ENCODE peak calls at places on chromosomes 5 and 9, in five cellular contexts. One of them, this sample, is unnamed.
A peak's percentile ranks its signal among the peaks of the same experiment; 100 is the strongest.

GRCh38 chr5:109455598-109456096 is 45.9 kb upstream of the PJA2 start:
- DNase-seq in NCI-H2107: no peak
- DNase-seq in KG1: no peak
- DNase-seq in stimulated activated naive B cell treated with anti-CD40 and anti-IgM and Interleukin-4, amounts not matched to agents 10 μg/mL and 1 μg/mL and 100 μg/mL, for 72 hours: no peak
- DNase-seq in hippocampal formation: no peak
- DNase-seq in this sample: no peak

GRCh38 chr5:86878250-86878649 is 260.5 kb downstream of the COX7C start:
- DNase-seq in NCI-H2107: no peak
- DNase-seq in KG1: no peak
- DNase-seq in hippocampal formation: no peak
- DNase-seq in stimulated activated naive B cell treated with anti-CD40 and anti-IgM and Interleukin-4, amounts not matched to agents 10 μg/mL and 1 μg/mL and 100 μg/mL, for 72 hours: no peak
- DNase-seq in this sample: no peak

GRCh38 chr5:94288937-94289336 is 329.5 kb downstream of the KIAA0825 start:
- DNase-seq in stimulated activated naive B cell treated with anti-CD40 and anti-IgM and Interleukin-4, amounts not matched to agents 10 μg/mL and 1 μg/mL and 100 μg/mL, for 72 hours: no peak
- DNase-seq in KG1: no peak
- DNase-seq in NCI-H2107: no peak
- DNase-seq in hippocampal formation: no peak
- DNase-seq in this sample: no peak

GRCh38 chr5:55570026-55570425 is 35.3 kb upstream of the PLPP1 start:
- DNase-seq in NCI-H2107: no peak
- DNase-seq in stimulated activated naive B cell treated with anti-CD40 and anti-IgM and Interleukin-4, amounts not matched to agents 10 μg/mL and 1 μg/mL and 100 μg/mL, for 72 hours: no peak
- DNase-seq in hippocampal formation: no peak
- DNase-seq in KG1: no peak
- DNase-seq in this sample: no peak

GRCh38 chr9:122642226-122642625 is 15.2 kb downstream of the OR1B1 start:
- DNase-seq in stimulated activated naive B cell treated with anti-CD40 and anti-IgM and Interleukin-4, amounts not matched to agents 10 μg/mL and 1 μg/mL and 100 μg/mL, for 72 hours: no peak
- DNase-seq in hippocampal formation: no peak
- DNase-seq in NCI-H2107: no peak
- DNase-seq in KG1: no peak
- DNase-seq in this sample: no peak

GRCh38 chr5:142841511-142842255 is 71.5 kb downstream of the ARHGAP26 start:
- DNase-seq in hippocampal formation: no peak
- DNase-seq in KG1: no peak
- DNase-seq in stimulated activated naive B cell treated with anti-CD40 and anti-IgM and Interleukin-4, amounts not matched to agents 10 μg/mL and 1 μg/mL and 100 μg/mL, for 72 hours: no peak
- DNase-seq in NCI-H2107: no peak
- DNase-seq in this sample: no peak

GRCh38 chr9:16864741-16865434 is 5.6 kb downstream of the BNC2 start:
- DNase-seq in NCI-H2107: no peak
- DNase-seq in KG1: no peak
- DNase-seq in hippocampal formation: no peak
- DNase-seq in stimulated activated naive B cell treated with anti-CD40 and anti-IgM and Interleukin-4, amounts not matched to agents 10 μg/mL and 1 μg/mL and 100 μg/mL, for 72 hours: no peak
- DNase-seq in this sample: no peak

GRCh38 chr5:94081088-94081487 is 339.7 kb upstream of the POU5F2 start:
- DNase-seq in KG1: no peak
- DNase-seq in NCI-H2107: no peak
- DNase-seq in stimulated activated naive B cell treated with anti-CD40 and anti-IgM and Interleukin-4, amounts not matched to agents 10 μg/mL and 1 μg/mL and 100 μg/mL, for 72 hours: no peak
- DNase-seq in hippocampal formation: no peak
- DNase-seq in this sample: no peak

GRCh38 chr9:116002624-116003023 is 151.0 kb upstream of the PAPPA start:
- DNase-seq in KG1: no peak
- DNase-seq in NCI-H2107: no peak
- DNase-seq in hippocampal formation: no peak
- DNase-seq in stimulated activated naive B cell treated with anti-CD40 and anti-IgM and Interleukin-4, amounts not matched to agents 10 μg/mL and 1 μg/mL and 100 μg/mL, for 72 hours: no peak
- DNase-seq in this sample: no peak

GRCh38 chr5:57007349-57007748 is 55.4 kb upstream of the MIER3 start:
- DNase-seq in stimulated activated naive B cell treated with anti-CD40 and anti-IgM and Interleukin-4, amounts not matched to agents 10 μg/mL and 1 μg/mL and 100 μg/mL, for 72 hours: peak; percentile 15
- DNase-seq in NCI-H2107: no peak
- DNase-seq in hippocampal formation: no peak
- DNase-seq in KG1: no peak
- DNase-seq in this sample: no peak

GRCh38 chr9:136712690-136713554 is 550 bp downstream of the DIPK1B start:
- DNase-seq in KG1: no peak
- DNase-seq in stimulated activated naive B cell treated with anti-CD40 and anti-IgM and Interleukin-4, amounts not matched to agents 10 μg/mL and 1 μg/mL and 100 μg/mL, for 72 hours: no peak
- DNase-seq in NCI-H2107: no peak
- DNase-seq in hippocampal formation: no peak
- DNase-seq in this sample: no peak